ENCODE peak calls at places on chromosomes 5 and 9, in six cellular contexts. N is IMR-90; K is prostate gland; L is HFFc6; R is CD8-positive, alpha-beta T cell; U is fibroblast of lung. G is an unnamed sample.

GRCh38 chr5:57693488-57694305 is 211.1 kb upstream of the ACTBL2 start:
- DNase-seq in N (peak; percentile 11), K (no peak), L (no peak), R (no peak), U (peak; percentile 60), G (no peak)

GRCh38 chr5:96324708-96325107 is 108.3 kb downstream of the PCSK1 start:
- DNase-seq in N (peak; percentile 96), K (no peak), L (peak; percentile 85), R (no peak), U (peak; percentile 91), G (no peak)

GRCh38 chr9:134366223-134367031 is 40.2 kb downstream of the RXRA start:
- DNase-seq in N (peak; percentile 83), K (peak; percentile 96), L (peak; percentile 85), R (no peak), U (peak; percentile 87), G (no peak)

GRCh38 chr5:138605254-138605972 is 30.2 kb upstream of the HSPA9 start:
- DNase-seq in N (no peak), K (no peak), L (no peak), R (no peak), U (no peak), G (peak; percentile 48)

GRCh38 chr5:32264954-32265572 is 47.7 kb downstream of the MTMR12 start:
- DNase-seq in N (no peak), K (no peak), L (no peak), R (no peak), U (no peak), G (no peak)

GRCh38 chr9:1869843-1870242 is 145.3 kb upstream of the SMARCA2 start:
- DNase-seq in N (no peak), K (peak; percentile 8), L (no peak), R (no peak), U (no peak), G (peak; percentile 85)

GRCh38 chr9:124392855-124393460 is 22.3 kb downstream of the PSMB7 start:
- DNase-seq in N (peak; percentile 95), K (no peak), L (peak; percentile 93), R (no peak), U (peak; percentile 81), G (no peak)

GRCh38 chr5:127373858-127374491 is 83.4 kb downstream of the MEGF10 start:
- DNase-seq in N (no peak), K (no peak), L (no peak), R (no peak), U (no peak), G (peak; percentile 15)

GRCh38 chr5:179624841-179625271 is 1.4 kb upstream of the HNRNPH1 start:
- DNase-seq in N (no peak), K (no peak), L (no peak), R (no peak), U (no peak), G (no peak)

GRCh38 chr5:102801375-102801774 is 46.3 kb downstream of the PAM start:
- DNase-seq in N (no peak), K (no peak), L (no peak), R (peak; percentile 11), U (no peak), G (no peak)

GRCh38 chr9:34451545-34451944 is 6.8 kb downstream of the FAM219A start:
- DNase-seq in N (peak; percentile 53), K (no peak), L (peak; percentile 19), R (no peak), U (peak; percentile 2), G (peak; percentile 56)

GRCh38 chr5:114544561-114544960 is 182.7 kb downstream of the KCNN2 start:
- DNase-seq in N (no peak), K (no peak), L (no peak), R (no peak), U (no peak), G (no peak)

GRCh38 chr5:39218482-39219381 is 631 bp downstream of the FYB1 start:
- DNase-seq in N (no peak), K (no peak), L (peak; percentile 20), R (no peak), U (peak; percentile 21), G (no peak)

GRCh38 chr5:116023619-116024018 is 8.7 kb upstream of the ARL14EPL start:
- DNase-seq in N (no peak), K (no peak), L (no peak), R (no peak), U (no peak), G (no peak)

GRCh38 chr5:53073349-53073748 is 36.2 kb downstream of the MOCS2 start:
- DNase-seq in N (peak; percentile 30), K (no peak), L (no peak), R (no peak), U (no peak), G (no peak)

GRCh38 chr5:55633574-55634203 is 78.4 kb downstream of the SLC38A9 start:
- DNase-seq in N (peak; percentile 55), K (no peak), L (peak; percentile 74), R (no peak), U (no peak), G (no peak)

GRCh38 chr9:134915046-134915930 is 2.4 kb downstream of the FCN1 start:
- DNase-seq in N (no peak), K (no peak), L (no peak), R (no peak), U (no peak), G (no peak)

GRCh38 chr5:141877478-141878185 is 578 bp downstream of the PCDH1 start:
- DNase-seq in N (no peak), K (peak; percentile 33), L (no peak), R (no peak), U (no peak), G (no peak)

GRCh38 chr5:9540791-9541190 is 5.1 kb downstream of the SEMA5A start:
- DNase-seq in N (peak; percentile 72), K (no peak), L (peak; percentile 79), R (no peak), U (no peak), G (no peak)

GRCh38 chr9:32423371-32423770 is 38.9 kb downstream of the ACO1 start:
- DNase-seq in N (peak; percentile 90), K (no peak), L (peak; percentile 69), R (no peak), U (peak; percentile 42), G (no peak)

GRCh38 chr9:16925426-16925825 is 55.0 kb upstream of the BNC2 start:
- DNase-seq in N (peak; percentile 63), K (no peak), L (peak; percentile 31), R (no peak), U (peak; percentile 31), G (no peak)

GRCh38 chr9:112112519-112112918 is 62.6 kb downstream of the SUSD1 start:
- DNase-seq in N (peak; percentile 92), K (no peak), L (peak; percentile 75), R (no peak), U (peak; percentile 65), G (no peak)

GRCh38 chr9:111902396-111903147 is 6.0 kb downstream of the UGCG start:
- DNase-seq in N (peak; percentile 70), K (no peak), L (peak; percentile 72), R (no peak), U (peak; percentile 52), G (no peak)

GRCh38 chr9:124812401-124813016 is 35.6 kb downstream of the OLFML2A start:
- DNase-seq in N (peak; percentile 99), K (no peak), L (peak; percentile 89), R (no peak), U (peak; percentile 95), G (no peak)

GRCh38 chr5:122192883-122193496 is 63.6 kb downstream of the ZNF474 start:
- DNase-seq in N (peak; percentile 79), K (peak; percentile 67), L (peak; percentile 74), R (no peak), U (peak; percentile 81), G (peak; percentile 68)
- TF ChIP-seq CTCF in N (peak; percentile 68), K (peak; percentile 63), L (peak; percentile 86), R (no peak), U (peak; percentile 67), G (peak; percentile 48)

GRCh38 chr5:172293745-172294342 is 10.3 kb upstream of the UBTD2 start:
- DNase-seq in N (no peak), K (no peak), L (no peak), R (no peak), U (no peak), G (no peak)
- TF ChIP-seq CTCF in N (no peak), K (no peak), L (peak; percentile 15), R (no peak), U (no peak), G (no peak)

GRCh38 chr9:113508111-113508749 is 44.7 kb downstream of the RGS3 start:
- DNase-seq in N (no peak), K (no peak), L (no peak), R (no peak), U (peak; percentile 56), G (no peak)
- TF ChIP-seq CTCF in N (peak; percentile 3), K (no peak), L (peak; percentile 39), R (no peak), U (peak; percentile 22), G (no peak)

GRCh38 chr5:170606939-170607338 is 103.1 kb downstream of the KCNIP1 start:
- DNase-seq in N (no peak), K (no peak), L (no peak), R (no peak), U (no peak), G (no peak)

GRCh38 chr5:170597876-170598275 is 94.1 kb downstream of the KCNIP1 start:
- DNase-seq in N (no peak), K (no peak), L (no peak), R (no peak), U (peak; percentile 10), G (no peak)

GRCh38 chr5:170603101-170603500 is 99.3 kb downstream of the KCNIP1 start:
- DNase-seq in N (no peak), K (no peak), L (no peak), R (no peak), U (no peak), G (no peak)

GRCh38 chr5:170601608-170602007 is 97.8 kb downstream of the KCNIP1 start:
- DNase-seq in N (no peak), K (no peak), L (no peak), R (no peak), U (no peak), G (no peak)

DNA sequence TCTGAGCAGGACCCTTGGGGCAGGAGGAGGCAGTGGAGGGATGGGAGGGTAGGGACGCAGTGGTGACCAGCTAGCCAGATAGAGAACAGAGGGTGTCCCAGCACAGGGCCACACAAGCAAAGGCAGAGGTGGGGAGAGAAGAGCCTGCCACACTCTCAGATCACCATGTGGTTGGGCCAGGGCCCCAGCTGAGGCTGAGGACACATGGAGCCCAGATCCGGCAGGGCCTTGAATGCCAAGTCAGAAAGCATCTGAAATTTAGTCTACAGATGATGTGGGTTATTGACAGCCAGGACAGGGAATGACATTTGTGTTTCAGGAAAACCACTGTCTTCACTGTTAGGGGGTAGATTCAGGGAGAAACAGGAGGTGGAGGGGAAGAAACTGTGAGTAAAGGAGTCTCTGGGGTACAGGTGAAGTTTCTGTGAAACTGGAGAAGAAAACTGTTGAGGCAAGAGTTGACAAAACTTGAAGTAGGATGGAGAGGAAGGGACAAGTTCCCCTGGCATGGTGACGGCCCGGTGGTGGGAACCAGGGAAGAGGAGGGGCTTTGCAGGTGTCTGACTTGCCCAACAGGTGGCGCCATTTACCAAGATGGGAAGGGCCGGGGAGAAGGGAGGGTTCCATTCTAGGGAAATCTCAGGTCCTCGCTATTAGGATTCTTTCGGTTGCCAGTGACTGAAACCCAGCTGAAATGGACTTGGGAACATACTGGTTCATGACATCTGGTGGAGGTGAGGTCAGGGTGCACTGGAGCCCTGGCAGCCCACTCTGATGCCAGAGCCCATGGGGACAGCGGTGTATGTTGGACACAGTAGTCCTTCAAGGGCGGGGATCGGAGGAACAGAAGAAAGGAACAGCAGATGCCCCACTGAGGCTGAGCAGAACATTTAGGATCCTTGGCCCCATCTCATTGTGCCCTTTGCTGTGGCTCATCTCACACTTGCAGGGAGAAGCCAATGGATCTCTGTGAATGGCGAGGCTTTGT is 100.1 kb downstream of the KCNIP1 start:
- DNase-seq in N (peak; percentile 6), K (peak; percentile 25), L (peak; percentile 4), R (no peak), U (peak; percentile 48), G (peak; percentile 48)
- TF ChIP-seq CTCF in N (peak; percentile 50), K (peak; percentile 42), L (peak; percentile 81), R (no peak), U (peak; percentile 69), G (peak; percentile 64)

G was measured in GM12865.